ENCODE peak calls at places on chromosomes 1 and 21, in four cellular contexts. H is sigmoid colon, X is thyroid gland, C is adrenal gland. I is an unnamed sample.

GRCh38 chr1:193697105-193697762 is 510.8 kb upstream of the B3GALT2 start:
- DNase-seq in C (no peak), X (no peak), H (no peak), I (no peak)

GRCh38 chr1:194419721-194420120 is 1233.3 kb upstream of the B3GALT2 start:
- DNase-seq in C (no peak), X (no peak), H (no peak), I (no peak)

GRCh38 chr1:60073605-60074278 is at the start of gene C1orf87:
- DNase-seq in H (no peak), X (peak), C (no peak), I (no peak)

GRCh38 chr1:25484533-25484932 is 53.8 kb downstream of the MACO1 start:
- DNase-seq in H (no peak), X (no peak), C (no peak), I (no peak)

GRCh38 chr1:183051546-183051945 is 28.3 kb downstream of the LAMC1 start:
- DNase-seq in C (no peak), X (no peak), H (no peak), I (no peak)

GRCh38 chr1:209190591-209191241 is 392.8 kb upstream of the CAMK1G start:
- DNase-seq in C (peak), X (peak), H (no peak), I (peak)

GRCh38 chr1:116521186-116521585 is 49.6 kb downstream of the CD58 start:
- DNase-seq in C (no peak), H (no peak), X (no peak), I (no peak)

GRCh38 chr21:30408782-30409494 is 13.1 kb downstream of the KRTAP13-1 start:
- DNase-seq in X (peak), C (no peak), H (no peak), I (peak)

GRCh38 chr1:29162476-29163138 is 19.1 kb downstream of the SRSF4 start:
- DNase-seq in C (peak), H (no peak), X (no peak), I (no peak)

GRCh38 chr1:197922070-197922390 is 4.9 kb downstream of the LHX9 start:
- DNase-seq in X (no peak), C (no peak), H (no peak), I (no peak)

GRCh38 chr1:183027031-183027430 is 3.8 kb downstream of the LAMC1 start:
- DNase-seq in H (no peak), C (no peak), X (no peak), I (no peak)

GRCh38 chr1:55010194-55010886 is 11.6 kb downstream of the BSND start:
- DNase-seq in X (no peak), C (no peak), H (no peak), I (no peak)

GRCh38 chr1:41805771-41806471 is 112.8 kb downstream of the HIVEP3 start:
- DNase-seq in X (no peak), H (no peak), C (no peak), I (no peak)

GRCh38 chr1:110477041-110477440 is 26.1 kb downstream of the PROK1 start:
- DNase-seq in X (no peak), C (peak), H (no peak), I (no peak)

GRCh38 chr1:162677607-162678371 is 45.5 kb downstream of the DDR2 start:
- DNase-seq in X (no peak), C (no peak), H (no peak), I (no peak)

GRCh38 chr1:94100785-94101612 is 19.9 kb downstream of the ABCA4 start:
- DNase-seq in C (no peak), X (no peak), H (no peak), I (no peak)

GRCh38 chr1:63557365-63557987 is 34.2 kb downstream of the EFCAB7 start:
- DNase-seq in H (no peak), C (no peak), X (peak), I (no peak)

GRCh38 chr1:190022709-190023108 is 455.0 kb downstream of the BRINP3 start:
- DNase-seq in C (no peak), X (no peak), H (no peak), I (no peak)

GRCh38 chr1:165364432-165365133 is 8.1 kb upstream of the LMX1A start:
- DNase-seq in X (peak), H (peak), C (no peak), I (no peak)

GRCh38 chr21:32533053-32533452 is 52.3 kb downstream of the TCP10L start:
- DNase-seq in C (no peak), X (no peak), H (no peak), I (no peak)

GRCh38 chr1:65049941-65050713 is 83.8 kb upstream of the JAK1 start:
- DNase-seq in C (no peak), X (no peak), H (no peak), I (no peak)

GRCh38 chr1:205533729-205534443 is 29.4 kb downstream of the CDK18 start:
- DNase-seq in H (peak), C (no peak), X (no peak), I (no peak)

GRCh38 chr1:93598396-93598795 is 83.2 kb downstream of the BCAR3 start:
- DNase-seq in C (no peak), H (no peak), X (no peak), I (no peak)

GRCh38 chr1:27542463-27543273 is 52.7 kb upstream of the WASF2 start:
- DNase-seq in C (peak), H (peak), X (peak), I (no peak)

GRCh38 chr1:21123287-21123961 is 53.3 kb downstream of the EIF4G3 start:
- DNase-seq in X (no peak), C (no peak), H (no peak), I (no peak)

GRCh38 chr1:202086579-202087350 is 36.0 kb upstream of the GPR37L1 start:
- DNase-seq in C (no peak), X (peak), H (no peak), I (no peak)

GRCh38 chr1:227763246-227764018 is 28.2 kb downstream of the SNAP47 start:
- DNase-seq in X (no peak), H (no peak), C (no peak), I (no peak)

GRCh38 chr1:217542136-217542777 is 88.6 kb downstream of the GPATCH2 start:
- DNase-seq in C (no peak), X (no peak), H (no peak), I (no peak)

GRCh38 chr1:115090547-115090946 is 1.2 kb upstream of the TSPAN2 start:
- DNase-seq in H (peak), X (no peak), C (no peak), I (no peak)

GRCh38 chr1:246795094-246795671 is 71.0 kb downstream of the SCCPDH start:
- DNase-seq in H (no peak), C (no peak), X (no peak), I (no peak)

GRCh38 chr1:91803847-91804545 is 82.0 kb downstream of the TGFBR3 start:
- DNase-seq in C (no peak), H (no peak), X (no peak), I (no peak)

GRCh38 chr21:32702702-32703101 is 25.1 kb downstream of the SYNJ1 start:
- DNase-seq in H (no peak), X (no peak), C (no peak), I (no peak)

GRCh38 chr1:68331117-68331865 is 99.0 kb upstream of the WLS start:
- DNase-seq in H (no peak), C (no peak), X (no peak), I (no peak)

GRCh38 chr1:172531846-172532699 is 877 bp upstream of the SUCO start:
- DNase-seq in C (peak), X (peak), H (peak), I (peak)

GRCh38 chr1:161195171-161195570 is 3.7 kb downstream of the ADAMTS4 start:
- DNase-seq in C (no peak), X (no peak), H (no peak), I (no peak)

GRCh38 chr1:16724718-16725438 is 15.4 kb upstream of the RNU1-4 start:
- DNase-seq in C (peak), H (peak), X (no peak), I (peak)

GRCh38 chr1:164578474-164579200 is 19.7 kb downstream of the PBX1 start:
- DNase-seq in X (peak), C (no peak), H (no peak), I (no peak)

GRCh38 chr1:247218252-247218651 is 37.6 kb upstream of the VN1R5 start:
- DNase-seq in X (no peak), C (no peak), H (no peak), I (no peak)

GRCh38 chr21:25503981-25504380 is 103.3 kb downstream of the MRPL39 start:
- DNase-seq in C (no peak), X (no peak), H (no peak), I (no peak)

GRCh38 chr1:177426533-177426932 is 255.8 kb downstream of the BRINP2 start:
- DNase-seq in C (no peak), X (no peak), H (no peak), I (no peak)

GRCh38 chr1:177425241-177425640 is 254.5 kb downstream of the BRINP2 start:
- DNase-seq in C (no peak), X (no peak), H (no peak), I (no peak)

GRCh38 chr1:177431123-177431522 is 260.4 kb downstream of the BRINP2 start:
- DNase-seq in C (no peak), X (no peak), H (no peak), I (no peak)

GRCh38 chr1:177432897-177433296 is 262.1 kb downstream of the BRINP2 start:
- DNase-seq in H (no peak), X (no peak), C (no peak), I (no peak)

DNA sequence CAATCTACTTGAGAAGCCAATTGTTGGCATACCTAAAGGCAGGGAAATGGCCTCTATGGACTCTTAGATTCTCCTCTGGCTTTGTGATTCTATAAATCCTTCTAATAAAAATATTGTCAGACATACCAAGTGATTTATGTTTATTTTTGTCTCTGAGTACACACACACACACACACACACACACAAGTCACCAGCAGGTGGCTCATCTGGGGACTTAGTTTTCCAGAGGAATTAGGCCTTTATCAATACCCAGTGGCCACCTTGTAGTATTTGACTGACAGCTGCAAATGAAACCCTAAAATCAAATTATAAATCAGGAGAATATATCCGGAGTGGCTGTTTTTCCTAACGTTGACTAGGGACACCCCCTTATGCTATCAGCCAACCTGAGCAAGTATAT is 258.5 kb downstream of the BRINP2 start:
- DNase-seq in H (no peak), C (no peak), X (no peak), I (no peak)
- TF ChIP-seq CTCF in H (no peak), C (no peak), X (no peak), I (no peak)

DNA sequence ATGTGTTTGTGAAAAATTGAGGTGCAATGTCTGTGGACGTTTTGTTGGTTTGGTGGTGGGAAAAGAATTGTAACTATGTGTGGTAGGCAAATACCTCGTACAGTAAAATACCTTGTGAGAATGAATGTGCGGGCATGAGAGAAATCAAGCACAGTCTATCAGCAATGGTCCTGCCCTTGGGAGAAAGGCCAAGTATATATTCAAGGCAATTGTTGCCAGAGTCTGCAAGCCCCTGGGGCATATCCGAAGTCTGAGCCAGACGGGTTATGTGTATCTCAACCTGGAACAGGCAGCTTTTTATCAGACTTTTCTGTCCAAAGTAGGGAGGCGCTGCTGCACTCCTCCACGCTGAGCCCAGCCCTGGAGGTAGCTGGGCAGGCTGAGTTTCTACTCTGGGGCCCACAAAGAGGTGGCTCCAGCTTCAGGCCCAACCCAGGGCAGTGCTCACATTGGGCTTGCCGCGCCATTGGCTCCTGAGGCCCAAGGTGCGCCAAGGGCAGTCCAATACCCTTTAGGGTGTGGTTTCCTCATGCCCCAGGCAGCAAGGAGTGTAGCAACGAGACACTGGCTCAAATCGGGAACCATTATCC is 9.4 kb upstream of the GNL2 start:
- DNase-seq in X (no peak), H (no peak), C (no peak), I (no peak)
- TF ChIP-seq CTCF in X (no peak), H (no peak), C (no peak), I (no peak)

GRCh38 chr1:154906621-154907081 is 29.9 kb downstream of the PMVK start:
- DNase-seq in H (peak), C (no peak), X (no peak), I (no peak)
- TF ChIP-seq CTCF in H (peak), C (peak), X (no peak), I (no peak)

GRCh38 chr1:150832597-150832996 is 24.5 kb upstream of the CTSK start:
- DNase-seq in X (no peak), C (no peak), H (no peak), I (no peak)
- TF ChIP-seq CTCF in X (no peak), C (no peak), H (no peak), I (no peak)

I was measured in mesothelial cell of epicardium.